ENCODE peak calls at places on chromosomes 13 and 19, in nine cellular contexts. G is activated T-helper 1 cell treated with anti-CD3 and anti-CD28 coated beads, Interleukin-2, amount 50 U/mL, for 16 hours; W is HEK293T; T is Calu3; V is HTR-8/SVneo; I is dermis blood vessel endothelial cell; M is activated naive CD4-positive, alpha-beta T cell treated with anti-CD3 and anti-CD28 coated beads, Interleukin-2, amount 50 U/mL, for 16 hours; Y is lung; H is tibial artery. O is an unnamed sample.

GRCh38 chr13:27005556-27005955 is 166.1 kb downstream of the USP12 start:
- DNase-seq in H (no peak), V (no peak), W (no peak), Y (no peak), M (no peak), G (no peak), T (no peak), I (peak; percentile 25), O (no peak)

GRCh38 chr13:76992548-76993001 is 694 bp downstream of the CLN5 start:
- DNase-seq in I (peak; percentile 42), V (no peak), T (no peak), H (no peak), Y (no peak), W (peak; percentile 42), M (no peak), G (no peak), O (no peak)

GRCh38 chr13:30204564-30204963 is 102.8 kb downstream of the KATNAL1 start:
- DNase-seq in M (no peak), Y (no peak), H (no peak), T (no peak), I (no peak), G (no peak), V (no peak), W (no peak), O (no peak)

GRCh38 chr13:108281941-108282340 is 12.4 kb downstream of the TNFSF13B start:
- DNase-seq in V (no peak), M (no peak), Y (no peak), T (no peak), G (no peak), I (no peak), H (no peak), W (no peak), O (no peak)

GRCh38 chr13:51637852-51638496 is 53.7 kb downstream of the WDFY2 start:
- DNase-seq in G (no peak), H (no peak), Y (no peak), V (no peak), W (no peak), M (no peak), T (no peak), I (no peak), O (no peak)

GRCh38 chr19:46990998-46991676 is 28.5 kb upstream of the NPAS1 start:
- DNase-seq in M (peak; percentile 61), I (peak; percentile 89), G (peak; percentile 32), V (peak; percentile 86), Y (peak; percentile 80), T (peak; percentile 85), W (peak; percentile 77), H (peak; percentile 89), O (peak; percentile 83)

GRCh38 chr13:103099894-103100293 is 33.7 kb upstream of the SLC10A2 start:
- DNase-seq in V (no peak), W (no peak), G (no peak), M (no peak), T (no peak), I (no peak), Y (no peak), H (no peak), O (no peak)

GRCh38 chr13:98521461-98521860 is 55.4 kb downstream of the STK24 start:
- DNase-seq in T (no peak), I (no peak), M (no peak), G (no peak), V (no peak), W (no peak), Y (no peak), H (no peak), O (no peak)

GRCh38 chr13:98451676-98452105 is 125.2 kb downstream of the STK24 start:
- DNase-seq in G (no peak), I (no peak), W (no peak), H (peak; percentile 95), T (no peak), V (no peak), M (no peak), Y (no peak), O (no peak)

GRCh38 chr13:49113526-49114286 is 106.4 kb upstream of the MLNR start:
- DNase-seq in G (no peak), Y (no peak), W (no peak), H (no peak), I (peak; percentile 73), V (no peak), T (no peak), M (no peak), O (no peak)

GRCh38 chr13:98181106-98181815 is 4.2 kb upstream of the RNF113B start:
- DNase-seq in M (no peak), Y (no peak), H (no peak), T (no peak), I (no peak), V (no peak), G (no peak), W (no peak), O (no peak)

GRCh38 chr19:7492142-7493055 is 3.6 kb upstream of the PEX11G start:
- DNase-seq in H (no peak), T (no peak), I (peak; percentile 94), V (no peak), M (no peak), G (no peak), W (no peak), Y (peak; percentile 41), O (no peak)

GRCh38 chr13:40082644-40083043 is 427.2 kb downstream of the COG6 start:
- DNase-seq in M (no peak), G (no peak), T (no peak), Y (no peak), V (no peak), W (no peak), I (peak; percentile 98), H (no peak), O (no peak)

GRCh38 chr13:45398862-45399261 is 19.3 kb downstream of the SLC25A30 start:
- DNase-seq in V (no peak), W (no peak), Y (no peak), I (no peak), G (no peak), T (no peak), H (no peak), M (no peak), O (no peak)

GRCh38 chr13:51251480-51251879 is 29.3 kb downstream of the FAM124A start:
- DNase-seq in W (no peak), Y (no peak), V (no peak), M (no peak), I (no peak), H (no peak), T (no peak), G (no peak), O (no peak)

GRCh38 chr13:107585466-107585865 is 629.9 kb downstream of the LIG4 start:
- DNase-seq in V (no peak), H (no peak), M (no peak), W (no peak), T (no peak), I (peak; percentile 58), G (no peak), Y (no peak), O (peak; percentile 1)

GRCh38 chr13:112831801-112832200 is 137.2 kb upstream of the MCF2L start:
- DNase-seq in M (no peak), I (no peak), Y (no peak), W (no peak), T (no peak), V (no peak), H (no peak), G (no peak), O (no peak)

GRCh38 chr13:80835902-80836301 is 495.0 kb upstream of the SPRY2 start:
- DNase-seq in G (no peak), H (no peak), V (no peak), Y (no peak), I (no peak), M (no peak), T (no peak), W (no peak), O (no peak)

GRCh38 chr19:21158523-21159135 is 16.8 kb downstream of the ZNF431 start:
- DNase-seq in G (no peak), W (no peak), V (no peak), I (peak; percentile 6), M (no peak), Y (no peak), T (no peak), H (no peak), O (no peak)

GRCh38 chr19:3202346-3202745 is 16.6 kb downstream of the NCLN start:
- DNase-seq in Y (no peak), G (no peak), W (no peak), M (no peak), H (no peak), T (no peak), V (no peak), I (no peak), O (no peak)

GRCh38 chr13:28744091-28744536 is 25.3 kb upstream of the SLC46A3 start:
- DNase-seq in G (no peak), V (peak; percentile 26), W (no peak), I (peak; percentile 96), M (no peak), Y (no peak), T (no peak), H (no peak), O (no peak)

GRCh38 chr13:105047676-105048295 is 1487.7 kb downstream of the EFNB2 start:
- DNase-seq in M (no peak), V (no peak), I (no peak), W (no peak), G (no peak), H (no peak), Y (no peak), T (no peak), O (no peak)

GRCh38 chr13:66237411-66238062 is 992.6 kb downstream of the PCDH9 start:
- DNase-seq in W (no peak), Y (no peak), T (no peak), H (no peak), G (no peak), V (no peak), I (no peak), M (no peak), O (no peak)

GRCh38 chr13:111153977-111154332 is 38.8 kb downstream of the ARHGEF7 start:
- DNase-seq in W (peak; percentile 17), V (peak; percentile 3), G (peak; percentile 35), Y (peak; percentile 34), T (peak; percentile 33), I (no peak), H (peak; percentile 79), M (no peak), O (peak; percentile 67)

GRCh38 chr13:99843872-99844271 is 127.7 kb downstream of the ZIC5 start:
- DNase-seq in M (no peak), H (no peak), W (no peak), V (no peak), T (no peak), G (no peak), I (no peak), Y (no peak), O (no peak)

GRCh38 chr19:19485998-19486290 is 29.4 kb downstream of the TSSK6 start:
- DNase-seq in I (no peak), T (no peak), G (no peak), H (no peak), W (no peak), V (no peak), M (no peak), Y (no peak), O (no peak)

GRCh38 chr19:677601-678380 is 1.6 kb downstream of the FSTL3 start:
- DNase-seq in Y (no peak), T (no peak), M (no peak), I (no peak), H (no peak), V (no peak), W (no peak), G (no peak), O (no peak)

GRCh38 chr19:46955114-46955812 is 64.4 kb upstream of the NPAS1 start:
- DNase-seq in T (no peak), H (no peak), M (peak; percentile 15), V (no peak), G (peak; percentile 20), W (no peak), I (peak; percentile 68), Y (no peak), O (peak; percentile 62)

GRCh38 chr13:27534108-27534975 is 84.0 kb upstream of the MTIF3 start:
- DNase-seq in T (no peak), H (no peak), V (no peak), I (no peak), G (no peak), W (no peak), M (no peak), Y (no peak), O (peak; percentile 80)

GRCh38 chr19:39463403-39463802 is 17.2 kb upstream of the TIMM50 start:
- DNase-seq in H (no peak), Y (no peak), W (no peak), M (no peak), T (no peak), V (no peak), G (no peak), I (no peak), O (no peak)

GRCh38 chr13:51111174-51111573 is at the start of gene C13orf42:
- DNase-seq in M (no peak), Y (no peak), I (no peak), W (no peak), T (no peak), H (no peak), V (no peak), G (no peak), O (no peak)